ENCODE peak calls at places on chromosomes 3 and 15, in five cellular contexts. One of them, this sample, is unnamed.

GRCh38 chr15:99409097-99409473 is 156.7 kb upstream of the MEF2A start:
- DNase-seq in adipocyte: peak
- DNase-seq in endothelial cell of umbilical vein: peak
- DNase-seq in left ventricle myocardium inferior: peak
- DNase-seq in right atrium auricular region: peak
- DNase-seq in this sample: peak

GRCh38 chr15:88255496-88256171 is 905 bp downstream of the NTRK3 start:
- DNase-seq in right atrium auricular region: no peak
- DNase-seq in adipocyte: peak
- DNase-seq in endothelial cell of umbilical vein: peak
- DNase-seq in left ventricle myocardium inferior: no peak
- DNase-seq in this sample: peak

GRCh38 chr15:85587707-85588441 is 206.9 kb downstream of the KLHL25 start:
- DNase-seq in adipocyte: peak
- DNase-seq in endothelial cell of umbilical vein: peak
- DNase-seq in right atrium auricular region: no peak
- DNase-seq in left ventricle myocardium inferior: no peak
- DNase-seq in this sample: no peak

GRCh38 chr3:141083831-141084624 is 32.9 kb downstream of the SPSB4 start:
- DNase-seq in left ventricle myocardium inferior: peak
- DNase-seq in right atrium auricular region: no peak
- DNase-seq in endothelial cell of umbilical vein: no peak
- DNase-seq in adipocyte: no peak
- DNase-seq in this sample: no peak

GRCh38 chr15:82572311-82572710 is 32.1 kb upstream of the RPS17 start:
- DNase-seq in right atrium auricular region: no peak
- DNase-seq in left ventricle myocardium inferior: no peak
- DNase-seq in adipocyte: no peak
- DNase-seq in endothelial cell of umbilical vein: no peak
- DNase-seq in this sample: no peak

GRCh38 chr3:123447749-123448502 is 964 bp downstream of the ADCY5 start:
- DNase-seq in right atrium auricular region: no peak
- DNase-seq in endothelial cell of umbilical vein: no peak
- DNase-seq in adipocyte: no peak
- DNase-seq in left ventricle myocardium inferior: no peak
- DNase-seq in this sample: peak

GRCh38 chr15:89197503-89197971 is 23.8 kb downstream of the RLBP1 start:
- DNase-seq in right atrium auricular region: no peak
- DNase-seq in endothelial cell of umbilical vein: no peak
- DNase-seq in left ventricle myocardium inferior: no peak
- DNase-seq in adipocyte: no peak
- DNase-seq in this sample: no peak

GRCh38 chr3:188491276-188491687 is 337.3 kb downstream of the LPP start:
- DNase-seq in endothelial cell of umbilical vein: peak
- DNase-seq in adipocyte: peak
- DNase-seq in right atrium auricular region: no peak
- DNase-seq in left ventricle myocardium inferior: no peak
- DNase-seq in this sample: no peak

GRCh38 chr15:70604671-70605070 is 158.7 kb downstream of the UACA start:
- DNase-seq in endothelial cell of umbilical vein: peak
- DNase-seq in left ventricle myocardium inferior: no peak
- DNase-seq in right atrium auricular region: no peak
- DNase-seq in adipocyte: no peak
- DNase-seq in this sample: no peak

GRCh38 chr3:1499694-1500093 is 406.9 kb downstream of the CNTN6 start:
- DNase-seq in adipocyte: no peak
- DNase-seq in right atrium auricular region: no peak
- DNase-seq in endothelial cell of umbilical vein: no peak
- DNase-seq in left ventricle myocardium inferior: no peak
- DNase-seq in this sample: no peak

GRCh38 chr15:64989331-64990167 is at the start of gene SPG21:
- DNase-seq in left ventricle myocardium inferior: peak
- DNase-seq in endothelial cell of umbilical vein: peak
- DNase-seq in adipocyte: peak
- DNase-seq in right atrium auricular region: peak
- DNase-seq in this sample: peak

GRCh38 chr3:50396502-50396901 is 37.2 kb upstream of the TMEM115 start:
- DNase-seq in left ventricle myocardium inferior: no peak
- DNase-seq in right atrium auricular region: no peak
- DNase-seq in adipocyte: no peak
- DNase-seq in endothelial cell of umbilical vein: no peak
- DNase-seq in this sample: no peak

GRCh38 chr3:70358978-70359580 is 46.6 kb upstream of the MDFIC2 start:
- DNase-seq in endothelial cell of umbilical vein: peak
- DNase-seq in adipocyte: peak
- DNase-seq in right atrium auricular region: no peak
- DNase-seq in left ventricle myocardium inferior: no peak
- DNase-seq in this sample: no peak

GRCh38 chr15:36951747-36952247 is 148.6 kb downstream of the MEIS2 start:
- DNase-seq in left ventricle myocardium inferior: no peak
- DNase-seq in right atrium auricular region: no peak
- DNase-seq in endothelial cell of umbilical vein: peak
- DNase-seq in adipocyte: no peak
- DNase-seq in this sample: no peak

GRCh38 chr3:139868773-139869172 is 66.2 kb upstream of the CLSTN2 start:
- DNase-seq in left ventricle myocardium inferior: no peak
- DNase-seq in adipocyte: no peak
- DNase-seq in right atrium auricular region: no peak
- DNase-seq in endothelial cell of umbilical vein: no peak
- DNase-seq in this sample: no peak

GRCh38 chr3:197487911-197488391 is 67.8 kb downstream of the BDH1 start:
- DNase-seq in endothelial cell of umbilical vein: peak
- DNase-seq in left ventricle myocardium inferior: peak
- DNase-seq in right atrium auricular region: peak
- DNase-seq in adipocyte: peak
- DNase-seq in this sample: no peak

GRCh38 chr3:39101022-39101689 is 6.3 kb downstream of the GORASP1 start:
- DNase-seq in right atrium auricular region: no peak
- DNase-seq in adipocyte: peak
- DNase-seq in endothelial cell of umbilical vein: peak
- DNase-seq in left ventricle myocardium inferior: no peak
- DNase-seq in this sample: no peak

GRCh38 chr3:96619475-96619874 is 194.9 kb upstream of the EPHA6 start:
- DNase-seq in left ventricle myocardium inferior: no peak
- DNase-seq in endothelial cell of umbilical vein: no peak
- DNase-seq in adipocyte: no peak
- DNase-seq in right atrium auricular region: no peak
- DNase-seq in this sample: peak

GRCh38 chr3:138774529-138775253 is 60.0 kb downstream of the PIK3CB start:
- DNase-seq in left ventricle myocardium inferior: no peak
- DNase-seq in endothelial cell of umbilical vein: peak
- DNase-seq in adipocyte: peak
- DNase-seq in right atrium auricular region: peak
- DNase-seq in this sample: peak

GRCh38 chr15:77411614-77411976 is 8.3 kb downstream of the PEAK1 start:
- DNase-seq in adipocyte: no peak
- DNase-seq in left ventricle myocardium inferior: no peak
- DNase-seq in right atrium auricular region: no peak
- DNase-seq in endothelial cell of umbilical vein: no peak
- DNase-seq in this sample: no peak

GRCh38 chr15:68818671-68819450 is 1.8 kb downstream of the ANP32A start:
- DNase-seq in right atrium auricular region: no peak
- DNase-seq in adipocyte: peak
- DNase-seq in endothelial cell of umbilical vein: peak
- DNase-seq in left ventricle myocardium inferior: peak
- DNase-seq in this sample: peak

GRCh38 chr15:42152921-42153680 is 3.3 kb downstream of the PLA2G4F start:
- DNase-seq in right atrium auricular region: no peak
- DNase-seq in adipocyte: no peak
- DNase-seq in left ventricle myocardium inferior: no peak
- DNase-seq in endothelial cell of umbilical vein: no peak
- DNase-seq in this sample: no peak

GRCh38 chr3:64395490-64395889 is 170.2 kb upstream of the PRICKLE2 start:
- DNase-seq in left ventricle myocardium inferior: no peak
- DNase-seq in endothelial cell of umbilical vein: no peak
- DNase-seq in right atrium auricular region: no peak
- DNase-seq in adipocyte: no peak
- DNase-seq in this sample: no peak

DNA sequence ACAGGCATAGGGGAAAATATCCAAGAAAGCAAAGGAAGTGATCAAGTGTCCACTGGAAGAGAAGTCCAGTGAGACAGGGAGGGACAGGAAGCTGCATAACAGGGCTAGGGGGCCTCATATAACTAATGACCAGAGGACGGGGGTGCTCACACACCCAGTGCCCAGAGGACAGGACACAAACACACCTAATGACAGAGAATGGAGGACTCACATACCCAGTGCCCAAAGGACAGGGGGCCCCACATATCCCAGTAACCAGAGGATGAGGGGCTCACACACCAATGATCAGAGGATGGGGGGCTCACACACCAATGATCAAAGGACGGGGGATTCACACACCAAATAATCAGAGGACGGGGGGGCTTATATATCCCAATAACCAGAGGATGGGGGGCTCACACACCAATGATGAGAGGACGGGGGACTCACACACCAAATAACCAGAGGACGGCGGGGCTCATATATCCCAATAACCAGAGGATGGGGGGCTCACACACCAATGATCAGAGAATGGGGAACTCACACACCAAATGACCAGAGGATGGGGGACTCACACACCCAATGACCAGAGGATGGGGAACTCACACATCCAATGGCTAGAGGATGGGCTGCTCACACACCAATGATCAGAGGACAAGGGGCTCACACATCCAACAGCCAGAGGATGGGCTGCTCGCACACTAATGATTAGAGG is 11.0 kb downstream of the RAB6B start:
- DNase-seq in right atrium auricular region: peak
- DNase-seq in endothelial cell of umbilical vein: no peak
- DNase-seq in left ventricle myocardium inferior: no peak
- DNase-seq in adipocyte: no peak
- DNase-seq in this sample: no peak
- H3K4me3 ChIP-seq in right atrium auricular region: no peak
- H3K4me3 ChIP-seq in endothelial cell of umbilical vein: no peak
- H3K4me3 ChIP-seq in left ventricle myocardium inferior: no peak
- H3K4me3 ChIP-seq in adipocyte: no peak
- H3K4me3 ChIP-seq in this sample: no peak

DNA sequence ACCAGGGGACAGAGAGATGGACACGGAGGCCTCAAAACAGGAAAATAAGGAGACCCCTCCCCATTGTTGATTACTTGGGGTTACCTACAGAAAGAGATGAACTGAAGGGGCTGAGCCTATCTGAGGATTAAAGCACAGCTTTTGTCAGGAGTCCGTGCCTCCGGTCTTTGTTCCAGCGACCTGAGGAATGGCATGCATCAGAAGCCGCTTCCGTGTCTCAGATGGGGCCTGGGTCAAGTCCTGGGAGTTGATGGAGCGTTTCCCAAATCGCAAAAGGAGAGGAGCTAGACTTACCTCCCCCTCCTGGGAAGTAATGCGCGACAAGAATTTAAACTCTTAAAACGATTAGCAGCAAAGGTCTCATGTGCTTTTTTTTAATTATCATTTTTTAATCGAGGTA is 1.0 kb upstream of the ALDH1A3 start:
- DNase-seq in left ventricle myocardium inferior: no peak
- DNase-seq in adipocyte: no peak
- DNase-seq in endothelial cell of umbilical vein: no peak
- DNase-seq in right atrium auricular region: no peak
- DNase-seq in this sample: no peak
- H3K4me3 ChIP-seq in left ventricle myocardium inferior: peak
- H3K4me3 ChIP-seq in adipocyte: peak
- H3K4me3 ChIP-seq in endothelial cell of umbilical vein: no peak
- H3K4me3 ChIP-seq in right atrium auricular region: peak
- H3K4me3 ChIP-seq in this sample: no peak

DNA sequence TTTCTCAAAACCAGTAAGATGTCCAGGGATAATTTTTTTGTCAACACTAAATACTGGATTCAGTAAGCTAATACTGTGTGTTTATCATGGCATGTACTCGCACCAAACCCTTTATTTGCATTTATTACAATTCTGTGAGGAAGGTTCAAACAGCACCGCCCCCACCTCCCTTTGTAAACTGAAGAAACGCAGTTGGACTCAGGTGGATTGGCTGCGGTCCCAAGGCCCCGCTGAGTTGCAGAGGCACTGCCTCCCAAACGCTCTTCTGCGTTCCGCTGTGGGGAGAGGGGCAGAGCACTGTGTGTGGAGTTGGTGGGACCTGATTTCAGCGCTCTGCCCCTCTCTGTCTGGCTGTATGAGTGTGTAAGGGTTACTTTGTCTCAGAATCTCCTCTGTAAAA is 1.2 kb downstream of the RCCD1 start:
- DNase-seq in right atrium auricular region: no peak
- DNase-seq in endothelial cell of umbilical vein: no peak
- DNase-seq in adipocyte: no peak
- DNase-seq in left ventricle myocardium inferior: no peak
- DNase-seq in this sample: no peak
- H3K4me3 ChIP-seq in right atrium auricular region: no peak
- H3K4me3 ChIP-seq in endothelial cell of umbilical vein: peak
- H3K4me3 ChIP-seq in adipocyte: no peak
- H3K4me3 ChIP-seq in left ventricle myocardium inferior: peak
- H3K4me3 ChIP-seq in this sample: no peak

GRCh38 chr15:47726399-47726823 is 9.1 kb downstream of the SEMA6D start:
- DNase-seq in endothelial cell of umbilical vein: peak
- DNase-seq in adipocyte: no peak
- DNase-seq in right atrium auricular region: no peak
- DNase-seq in left ventricle myocardium inferior: no peak
- DNase-seq in this sample: no peak
- H3K4me3 ChIP-seq in endothelial cell of umbilical vein: no peak
- H3K4me3 ChIP-seq in adipocyte: no peak
- H3K4me3 ChIP-seq in right atrium auricular region: no peak
- H3K4me3 ChIP-seq in left ventricle myocardium inferior: peak
- H3K4me3 ChIP-seq in this sample: no peak

GRCh38 chr15:45113380-45113990 is 487 bp downstream of the DUOX2 start:
- DNase-seq in adipocyte: no peak
- DNase-seq in right atrium auricular region: no peak
- DNase-seq in left ventricle myocardium inferior: no peak
- DNase-seq in endothelial cell of umbilical vein: no peak
- DNase-seq in this sample: no peak
- H3K4me3 ChIP-seq in adipocyte: no peak
- H3K4me3 ChIP-seq in right atrium auricular region: no peak
- H3K4me3 ChIP-seq in left ventricle myocardium inferior: peak
- H3K4me3 ChIP-seq in endothelial cell of umbilical vein: no peak
- H3K4me3 ChIP-seq in this sample: no peak

GRCh38 chr3:120416868-120417267 is 33.9 kb downstream of the FSTL1 start:
- DNase-seq in adipocyte: no peak
- DNase-seq in left ventricle myocardium inferior: no peak
- DNase-seq in endothelial cell of umbilical vein: no peak
- DNase-seq in right atrium auricular region: no peak
- DNase-seq in this sample: no peak
- H3K4me3 ChIP-seq in adipocyte: peak
- H3K4me3 ChIP-seq in left ventricle myocardium inferior: peak
- H3K4me3 ChIP-seq in endothelial cell of umbilical vein: no peak
- H3K4me3 ChIP-seq in right atrium auricular region: no peak
- H3K4me3 ChIP-seq in this sample: no peak

This sample was measured in left lung.